ENCODE peak calls at places on chromosomes 5 and 9, in eight cellular contexts. M is WTC11; C is HEK293T; L is HFFc6; X is globus pallidus; O is pons; J is CD4-positive, alpha-beta T cell; E is psoas muscle. Z is an unnamed sample.

GRCh38 chr5:142156839-142157463 is 48.4 kb downstream of the NDFIP1 start:
- DNase-seq in M (peak; percentile 57), C (no peak), L (no peak), X (no peak), O (no peak), J (no peak), E (no peak), Z (peak; percentile 48)

GRCh38 chr5:56111404-56111781 is 116.6 kb upstream of the IL6ST start:
- DNase-seq in M (no peak), C (no peak), L (no peak), X (no peak), O (no peak), J (no peak), E (no peak), Z (no peak)

GRCh38 chr9:81389569-81389993 is 299.8 kb downstream of the TLE1 start:
- DNase-seq in M (no peak), C (no peak), L (peak; percentile 97), X (no peak), O (no peak), J (no peak), E (peak; percentile 49), Z (no peak)

GRCh38 chr5:67182406-67182805 is 14.2 kb downstream of the CD180 start:
- DNase-seq in M (peak; percentile 36), C (peak; percentile 29), L (peak; percentile 61), X (no peak), O (no peak), J (no peak), E (peak; percentile 68), Z (peak; percentile 36)

GRCh38 chr5:50958852-50959457 is 292.5 kb downstream of the PARP8 start:
- DNase-seq in M (no peak), C (peak; percentile 20), L (peak; percentile 39), X (peak; percentile 69), O (peak; percentile 88), J (no peak), E (no peak), Z (peak; percentile 54)

GRCh38 chr5:59317023-59317771 is 576.3 kb downstream of the PDE4D start:
- DNase-seq in M (no peak), C (peak; percentile 55), L (peak; percentile 6), X (no peak), O (no peak), J (no peak), E (no peak), Z (peak; percentile 40)

GRCh38 chr5:122561209-122561608 is 213.7 kb upstream of the SNX2 start:
- DNase-seq in M (no peak), C (no peak), L (no peak), X (no peak), O (no peak), J (no peak), E (no peak), Z (no peak)

GRCh38 chr9:104817437-104817836 is 53.5 kb downstream of the NIPSNAP3B start:
- DNase-seq in M (no peak), C (no peak), L (no peak), X (no peak), O (no peak), J (no peak), E (no peak), Z (no peak)

GRCh38 chr5:83718195-83718825 is 2.3 kb downstream of the HAPLN1 start:
- DNase-seq in M (peak; percentile 40), C (peak; percentile 53), L (peak; percentile 35), X (peak; percentile 71), O (peak; percentile 76), J (no peak), E (no peak), Z (peak; percentile 82)

GRCh38 chr5:72611111-72611724 is 104.0 kb upstream of the ZNF366 start:
- DNase-seq in M (peak; percentile 77), C (peak; percentile 79), L (peak; percentile 51), X (peak; percentile 95), O (peak; percentile 96), J (peak; percentile 29), E (peak; percentile 78), Z (peak; percentile 89)

GRCh38 chr5:10441083-10441991 is at the start of gene ROPN1L:
- DNase-seq in M (peak; percentile 88), C (peak; percentile 96), L (peak; percentile 73), X (peak; percentile 87), O (peak; percentile 89), J (peak; percentile 81), E (peak; percentile 86), Z (peak; percentile 94)

GRCh38 chr5:15003511-15003920 is 131.9 kb upstream of the ANKH start:
- DNase-seq in M (peak; percentile 36), C (peak; percentile 73), L (peak; percentile 63), X (peak; percentile 89), O (peak; percentile 93), J (peak; percentile 41), E (peak; percentile 26), Z (peak; percentile 69)

GRCh38 chr5:116273458-116274242 is 188.8 kb downstream of the COMMD10 start:
- DNase-seq in M (no peak), C (no peak), L (peak; percentile 36), X (no peak), O (no peak), J (no peak), E (no peak), Z (no peak)

GRCh38 chr5:179497636-179498365 is 52.6 kb upstream of the RUFY1 start:
- DNase-seq in M (no peak), C (no peak), L (no peak), X (no peak), O (no peak), J (no peak), E (no peak), Z (no peak)

GRCh38 chr5:39223568-39224156 is 4.3 kb upstream of the FYB1 start:
- DNase-seq in M (no peak), C (no peak), L (no peak), X (no peak), O (no peak), J (no peak), E (no peak), Z (no peak)

GRCh38 chr9:136303825-136304416 is at the start of gene CCDC187:
- DNase-seq in M (no peak), C (no peak), L (no peak), X (no peak), O (no peak), J (no peak), E (no peak), Z (no peak)

GRCh38 chr9:124502711-124503702 is 4.2 kb downstream of the NR5A1 start:
- DNase-seq in M (no peak), C (no peak), L (no peak), X (no peak), O (no peak), J (no peak), E (no peak), Z (peak; percentile 64)

GRCh38 chr5:158639876-158640570 is 459.7 kb downstream of the EBF1 start:
- DNase-seq in M (no peak), C (no peak), L (no peak), X (no peak), O (no peak), J (no peak), E (no peak), Z (no peak)

GRCh38 chr5:132085686-132086085 is 12.1 kb downstream of the CSF2 start:
- DNase-seq in M (no peak), C (no peak), L (no peak), X (no peak), O (no peak), J (no peak), E (no peak), Z (no peak)

GRCh38 chr9:129174724-129175514 is 3.1 kb downstream of the IER5L start:
- DNase-seq in M (peak; percentile 48), C (peak; percentile 70), L (peak; percentile 76), X (peak; percentile 61), O (peak; percentile 61), J (peak; percentile 11), E (peak; percentile 85), Z (peak; percentile 79)

GRCh38 chr9:135695642-135696041 is 3.6 kb downstream of the SOHLH1 start:
- DNase-seq in M (no peak), C (no peak), L (no peak), X (no peak), O (no peak), J (no peak), E (no peak), Z (no peak)

GRCh38 chr9:97831843-97832636 is 21.0 kb upstream of the FOXE1 start:
- DNase-seq in M (no peak), C (no peak), L (no peak), X (no peak), O (no peak), J (no peak), E (no peak), Z (no peak)

GRCh38 chr5:124402144-124402581 is 344.3 kb downstream of the ZNF608 start:
- DNase-seq in M (no peak), C (no peak), L (no peak), X (no peak), O (no peak), J (no peak), E (no peak), Z (no peak)

GRCh38 chr5:134394932-134395331 is 16.7 kb downstream of the CDKN2AIPNL start:
- DNase-seq in M (no peak), C (no peak), L (no peak), X (no peak), O (no peak), J (no peak), E (no peak), Z (no peak)

GRCh38 chr5:125874717-125875116 is 548.5 kb upstream of the GRAMD2B start:
- DNase-seq in M (peak; percentile 24), C (peak; percentile 18), L (no peak), X (no peak), O (no peak), J (no peak), E (no peak), Z (no peak)

GRCh38 chr5:1168751-1169607 is 32.4 kb upstream of the SLC6A19 start:
- DNase-seq in M (no peak), C (no peak), L (no peak), X (no peak), O (no peak), J (no peak), E (peak; percentile 8), Z (no peak)

GRCh38 chr9:111601237-111602018 is 2.0 kb upstream of the PTGR1 start:
- DNase-seq in M (no peak), C (no peak), L (peak; percentile 55), X (no peak), O (no peak), J (no peak), E (no peak), Z (no peak)